ENCODE peak calls at places on chromosomes 7 and 10, in nine cellular contexts. P is mammary epithelial cell, T is body of pancreas, S is epithelial cell of esophagus, M is heart left ventricle, W is AG09309, R is upper lobe of right lung, O is BJ, C is left lung. Z is an unnamed sample.

GRCh38 chr7:55554055-55554454 is 18.2 kb downstream of the VOPP1 start:
- DNase-seq in W (no peak), P (no peak), C (no peak), O (no peak), T (no peak), R (no peak), M (no peak), S (no peak), Z (no peak)

GRCh38 chr10:70551971-70552422 is 50.5 kb downstream of the PRF1 start:
- DNase-seq in T (no peak), C (peak), W (peak), P (no peak), M (peak), O (peak), S (peak), R (peak), Z (peak)

GRCh38 chr10:3271385-3272115 is 99.0 kb upstream of the PITRM1 start:
- DNase-seq in W (no peak), P (no peak), M (no peak), S (no peak), T (no peak), C (no peak), O (no peak), R (no peak), Z (no peak)

GRCh38 chr10:95530561-95530960 is 30.6 kb downstream of the SORBS1 start:
- DNase-seq in W (no peak), R (no peak), O (no peak), T (no peak), M (no peak), S (no peak), C (no peak), P (no peak), Z (no peak)

GRCh38 chr7:139441961-139442360 is 41.5 kb downstream of the KLRG2 start:
- DNase-seq in O (no peak), P (peak), M (no peak), S (peak), C (no peak), W (no peak), T (no peak), R (no peak), Z (no peak)

GRCh38 chr10:89853796-89854195 is 152.4 kb downstream of the KIF20B start:
- DNase-seq in R (no peak), C (peak), O (no peak), T (no peak), P (no peak), W (no peak), S (no peak), M (no peak), Z (no peak)

GRCh38 chr7:128875523-128875948 is 12.9 kb downstream of the ATP6V1F start:
- DNase-seq in C (no peak), M (no peak), S (no peak), T (no peak), R (peak), P (no peak), W (no peak), O (no peak), Z (no peak)

GRCh38 chr10:536371-536925 is 153.0 kb downstream of the DIP2C start:
- DNase-seq in M (no peak), P (no peak), W (no peak), C (no peak), O (no peak), S (no peak), T (no peak), R (peak), Z (no peak)

GRCh38 chr7:47513741-47514241 is 68.1 kb downstream of the TNS3 start:
- DNase-seq in C (no peak), S (peak), T (no peak), P (no peak), O (peak), M (no peak), W (peak), R (no peak), Z (no peak)
- H3K4me3 ChIP-seq in C (no peak), S (no peak), T (no peak), P (no peak), O (no peak), M (no peak), W (no peak), R (no peak), Z (no peak)

GRCh38 chr10:27746364-27747095 is 911 bp upstream of the MKX start:
- DNase-seq in T (no peak), W (no peak), P (peak), C (peak), R (no peak), M (no peak), O (no peak), S (peak), Z (no peak)
- H3K4me3 ChIP-seq in T (no peak), W (peak), P (no peak), C (no peak), R (peak), M (peak), O (peak), S (no peak), Z (peak)

DNA sequence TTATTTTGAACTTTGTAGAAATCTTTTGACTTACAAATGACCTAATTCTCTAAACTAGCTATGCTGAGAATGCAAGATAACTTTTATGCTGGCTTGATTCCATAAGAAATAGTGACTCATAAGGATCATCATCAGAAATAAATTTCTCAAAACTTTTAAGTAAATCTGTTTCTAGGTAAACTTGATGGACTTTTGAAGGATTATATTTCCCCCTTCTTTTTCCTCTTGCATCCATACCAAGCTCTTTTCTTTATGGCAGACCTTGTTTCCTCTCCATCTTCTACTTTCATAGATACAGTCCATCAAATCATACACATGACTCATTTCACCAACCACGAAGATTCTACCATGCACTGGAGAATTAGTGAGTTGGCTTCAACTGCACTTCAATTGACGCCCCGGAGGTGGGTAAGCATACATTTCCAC is 336.3 kb downstream of the KCNMA1 start:
- DNase-seq in T (no peak), O (peak), M (no peak), P (peak), W (peak), R (no peak), S (peak), C (no peak), Z (no peak)
- H3K4me3 ChIP-seq in T (no peak), O (no peak), M (no peak), P (no peak), W (no peak), R (no peak), S (no peak), C (no peak), Z (no peak)

DNA sequence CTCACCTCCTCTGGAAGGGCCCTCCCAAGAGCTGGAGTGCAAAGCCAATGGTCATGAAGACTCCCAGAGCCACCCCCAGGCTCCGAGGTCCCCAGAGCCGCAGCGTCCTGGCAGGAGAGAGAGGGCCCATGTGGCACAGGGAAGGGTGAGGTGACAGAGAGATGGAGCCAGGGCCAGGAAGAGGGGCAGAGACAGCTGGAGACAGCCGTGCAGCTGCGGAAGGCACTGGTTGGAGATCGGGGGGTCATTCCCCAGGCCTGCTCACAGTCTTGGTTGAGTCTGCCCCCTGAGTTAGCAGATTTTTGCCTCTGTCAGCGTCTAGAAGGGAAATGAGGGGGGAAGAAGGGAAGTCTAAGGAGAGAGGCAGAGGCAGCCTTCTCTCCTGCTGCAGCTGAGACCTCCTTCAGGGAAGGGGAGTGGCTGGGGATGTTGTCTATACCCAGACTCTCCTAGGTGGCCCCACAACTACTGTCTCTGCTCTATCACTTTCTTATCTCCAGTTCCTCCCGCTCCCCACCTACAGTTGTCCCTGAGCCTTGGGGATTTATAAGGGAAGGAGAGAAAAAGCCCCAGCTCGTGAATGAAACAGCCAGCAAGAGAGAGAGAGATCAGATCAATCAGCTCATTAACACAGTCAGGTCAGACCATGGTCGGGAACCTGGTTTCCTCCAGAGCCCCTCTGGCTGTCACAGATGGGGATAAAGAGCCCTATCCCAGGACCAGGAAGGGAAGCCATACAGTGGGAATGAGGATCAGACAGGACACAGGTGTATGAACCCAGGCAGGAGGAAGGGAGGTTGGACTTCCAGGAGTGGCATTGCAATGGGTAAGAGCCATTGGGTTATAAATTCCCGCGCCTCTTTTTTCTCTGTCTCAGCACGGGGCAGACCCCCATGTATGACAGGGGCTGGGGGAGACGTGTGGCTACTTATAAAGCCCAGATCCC is 1.2 kb downstream of the GAL3ST4 start:
- DNase-seq in M (no peak), P (no peak), O (no peak), T (no peak), W (no peak), R (peak), C (no peak), S (no peak), Z (no peak)
- H3K4me3 ChIP-seq in M (peak), P (peak), O (peak), T (no peak), W (peak), R (peak), C (no peak), S (peak), Z (peak)

DNA sequence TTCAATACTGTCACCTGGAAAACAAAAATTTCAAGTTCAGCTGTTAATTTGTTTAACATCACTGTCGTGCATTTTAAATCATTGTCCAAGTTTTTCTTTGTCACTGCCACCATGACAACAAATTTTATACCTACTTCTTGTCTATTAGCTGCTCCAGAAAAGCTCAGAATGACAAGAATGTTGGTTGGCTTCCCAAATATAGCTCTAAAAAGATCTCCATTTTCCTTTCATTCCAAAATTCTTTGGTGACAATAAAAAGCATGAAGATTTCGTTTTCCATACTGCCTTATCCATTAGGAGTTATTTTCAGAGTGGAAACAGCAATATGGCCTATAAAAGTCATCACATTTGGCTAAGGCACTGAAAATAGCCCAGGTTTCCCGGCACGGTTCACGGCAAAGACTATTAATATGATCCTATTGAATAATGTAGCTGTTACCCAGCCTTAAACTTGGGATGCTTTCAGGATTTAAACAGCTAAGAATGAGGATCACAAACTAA is 2.8 kb downstream of the CTTNBP2 start:
- DNase-seq in S (no peak), T (no peak), O (no peak), W (no peak), P (no peak), R (no peak), M (no peak), C (no peak), Z (no peak)
- H3K4me3 ChIP-seq in S (no peak), T (no peak), O (no peak), W (no peak), P (no peak), R (no peak), M (no peak), C (no peak), Z (no peak)

Z was measured in skeletal muscle cell.